ENCODE peak calls at places on chromosome 18, in five cellular contexts. O, D, S, U and B are unnamed samples.

GRCh38 chr18:79964330-79965118 is at the start of gene HSBP1L1:
- DNase-seq in O (peak; percentile 75), D (no peak), S (no peak), U (peak; percentile 56), B (peak; percentile 91)

GRCh38 chr18:75455249-75456183 is 28.0 kb upstream of the SMIM21 start:
- DNase-seq in O (peak; percentile 49), D (no peak), S (no peak), U (no peak), B (peak; percentile 76)

GRCh38 chr18:27964811-27965210 is 212.1 kb downstream of the CDH2 start:
- DNase-seq in O (no peak), D (no peak), S (no peak), U (no peak), B (no peak)

GRCh38 chr18:13551305-13551603 is 175.1 kb downstream of the FAM210A start:
- DNase-seq in O (no peak), D (no peak), S (no peak), U (no peak), B (no peak)

GRCh38 chr18:77557030-77557429 is 307.4 kb downstream of the GALR1 start:
- DNase-seq in O (no peak), D (no peak), S (no peak), U (no peak), B (no peak)

GRCh38 chr18:64244571-64244970 is 95.7 kb upstream of the LINC00305 start:
- DNase-seq in O (peak; percentile 44), D (no peak), S (no peak), U (no peak), B (no peak)

GRCh38 chr18:40612356-40612755 is 1342.7 kb upstream of the PIK3C3 start:
- DNase-seq in O (no peak), D (no peak), S (no peak), U (no peak), B (no peak)

GRCh38 chr18:32893915-32894314 is 121.1 kb upstream of the KLHL14 start:
- DNase-seq in O (no peak), D (no peak), S (no peak), U (no peak), B (no peak)

GRCh38 chr18:48339692-48340091 is 69.5 kb downstream of the ZBTB7C start:
- DNase-seq in O (no peak), D (no peak), S (no peak), U (no peak), B (no peak)

GRCh38 chr18:33123852-33124251 is 316.7 kb downstream of the CCDC178 start:
- DNase-seq in O (no peak), D (no peak), S (no peak), U (no peak), B (no peak)

GRCh38 chr18:75937306-75937705 is 509.8 kb upstream of the SMIM21 start:
- DNase-seq in O (no peak), D (no peak), S (no peak), U (no peak), B (no peak)

GRCh38 chr18:44740000-44740399 is 59.3 kb downstream of the SETBP1 start:
- DNase-seq in O (no peak), D (no peak), S (no peak), U (no peak), B (no peak)

GRCh38 chr18:30987479-30988241 is 54.9 kb downstream of the DSC3 start:
- DNase-seq in O (no peak), D (no peak), S (no peak), U (peak; percentile 73), B (no peak)

GRCh38 chr18:26436176-26437031 is 111.9 kb downstream of the KCTD1 start:
- DNase-seq in O (no peak), D (no peak), S (no peak), U (no peak), B (no peak)

GRCh38 chr18:21047116-21047515 is 64.5 kb downstream of the ROCK1 start:
- DNase-seq in O (no peak), D (no peak), S (no peak), U (no peak), B (no peak)

GRCh38 chr18:10481831-10482230 is 27.4 kb downstream of the APCDD1 start:
- DNase-seq in O (no peak), D (no peak), S (no peak), U (no peak), B (no peak)

GRCh38 chr18:63832470-63832869 is 55.0 kb upstream of the SERPINB2 start:
- DNase-seq in O (no peak), D (no peak), S (no peak), U (no peak), B (no peak)

GRCh38 chr18:7482342-7482741 is 84.8 kb upstream of the PTPRM start:
- DNase-seq in O (no peak), D (no peak), S (no peak), U (no peak), B (no peak)

GRCh38 chr18:57164401-57164800 is 17.5 kb downstream of the BOD1L2 start:
- DNase-seq in O (no peak), D (no peak), S (no peak), U (no peak), B (no peak)

GRCh38 chr18:32026491-32027086 is 8.0 kb downstream of the RNF125 start:
- DNase-seq in O (no peak), D (no peak), S (no peak), U (no peak), B (no peak)

GRCh38 chr18:44123743-44124142 is 556.9 kb upstream of the SETBP1 start:
- DNase-seq in O (no peak), D (no peak), S (no peak), U (no peak), B (no peak)

GRCh38 chr18:32092422-32093105 is 890 bp downstream of the RNF138 start:
- DNase-seq in O (peak; percentile 98), D (peak; percentile 97), S (peak; percentile 98), U (peak; percentile 99), B (peak; percentile 100)

GRCh38 chr18:39500320-39500719 is 1934.7 kb upstream of the CELF4 start:
- DNase-seq in O (no peak), D (no peak), S (no peak), U (no peak), B (no peak)

GRCh38 chr18:77320960-77321559 is 71.4 kb downstream of the GALR1 start:
- DNase-seq in O (no peak), D (no peak), S (peak; percentile 31), U (no peak), B (no peak)

DNA sequence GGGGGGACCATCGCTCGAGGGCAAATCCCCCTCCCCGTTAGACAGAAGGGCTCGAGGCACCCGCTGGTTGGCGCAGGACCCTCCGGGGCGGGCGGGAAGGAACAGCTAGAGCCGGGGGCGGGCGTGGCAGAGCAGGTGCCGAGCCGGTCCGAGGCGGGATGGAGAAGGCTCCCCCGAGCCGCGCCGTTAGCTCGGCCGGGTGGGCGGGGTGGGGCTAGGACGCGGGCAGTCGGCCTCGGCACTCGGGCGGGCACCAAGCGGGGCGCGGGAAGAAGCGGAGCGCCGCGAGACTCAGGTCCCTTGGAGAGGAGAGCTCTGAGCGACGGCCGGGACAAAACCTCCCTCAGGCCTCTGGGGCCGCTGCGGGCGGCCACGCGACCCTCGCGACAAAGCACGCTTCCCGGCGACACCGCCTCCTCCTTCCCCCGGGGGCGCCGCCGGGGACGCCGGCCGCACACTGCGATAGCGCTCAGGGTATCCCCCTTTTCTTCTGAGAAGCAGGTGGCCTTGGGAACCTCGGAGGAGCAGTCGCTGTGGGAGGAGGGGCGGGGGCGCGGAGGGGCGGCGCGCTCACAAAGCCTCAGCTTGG is 694 bp downstream of the FHOD3 start:
- DNase-seq in O (peak; percentile 60), D (no peak), S (no peak), U (no peak), B (peak; percentile 80)
- H3K27ac ChIP-seq in O (no peak overlapping the region), D (peak overlapping the region; percentile 73), S (peak overlapping the region; percentile 87), U (peak overlapping the region; percentile 23), B (peak overlapping the region; percentile 88)

DNA sequence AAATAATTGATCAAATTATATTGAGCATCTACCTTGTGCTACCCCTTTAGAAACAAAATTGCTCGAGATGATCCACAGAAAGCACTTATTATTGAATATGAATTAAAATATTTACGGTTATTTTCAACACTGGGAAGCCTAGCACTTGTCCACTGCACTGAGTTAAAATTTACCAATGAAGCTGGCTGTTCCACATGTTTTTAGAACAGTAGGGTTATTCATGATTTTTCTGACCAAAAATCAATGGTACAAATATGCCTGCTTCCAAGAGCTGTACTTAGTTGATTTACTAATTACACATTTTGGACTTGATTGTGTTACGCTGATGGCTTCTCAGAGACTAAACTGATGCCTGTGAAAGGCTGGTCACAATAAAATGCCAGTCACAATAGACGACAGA is 39.4 kb downstream of the HDHD2 start:
- DNase-seq in O (no peak), D (no peak), S (no peak), U (no peak), B (no peak)
- H3K4me1 ChIP-seq in O (no peaks in the 10 kb centered on the region), D (no peaks in the 10 kb centered on the region), S (peaks cover 21% of the 10 kb centered on the region), U (no peaks in the 10 kb centered on the region), B (no peaks in the 10 kb centered on the region)

DNA sequence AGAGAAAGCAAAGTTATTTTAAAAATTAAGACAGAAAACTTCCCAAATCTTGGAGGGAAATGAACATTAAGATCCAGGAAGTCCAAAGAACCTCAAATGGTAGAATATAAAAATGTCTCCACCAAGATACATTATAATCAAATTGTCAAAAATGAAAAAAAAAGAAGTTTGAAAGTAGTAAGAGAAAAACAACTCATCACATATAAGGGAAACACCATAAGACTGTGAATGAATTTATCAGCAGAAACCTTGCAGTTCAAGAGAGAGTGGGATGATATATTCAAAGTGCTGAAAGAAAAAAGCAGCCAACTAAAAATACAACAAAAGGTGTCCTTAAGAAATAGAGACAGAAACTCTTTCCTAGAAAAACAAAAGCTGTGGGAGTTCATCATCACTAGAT is 73.0 kb downstream of the L3MBTL4 start:
- DNase-seq in O (no peak), D (no peak), S (no peak), U (no peak), B (no peak)
- H3K9me3 ChIP-seq in O (no peaks in the 10 kb centered on the region), D (no peaks in the 10 kb centered on the region), S (no peaks in the 10 kb centered on the region), U (no peaks in the 10 kb centered on the region), B (peaks cover 4% of the 10 kb centered on the region)

DNA sequence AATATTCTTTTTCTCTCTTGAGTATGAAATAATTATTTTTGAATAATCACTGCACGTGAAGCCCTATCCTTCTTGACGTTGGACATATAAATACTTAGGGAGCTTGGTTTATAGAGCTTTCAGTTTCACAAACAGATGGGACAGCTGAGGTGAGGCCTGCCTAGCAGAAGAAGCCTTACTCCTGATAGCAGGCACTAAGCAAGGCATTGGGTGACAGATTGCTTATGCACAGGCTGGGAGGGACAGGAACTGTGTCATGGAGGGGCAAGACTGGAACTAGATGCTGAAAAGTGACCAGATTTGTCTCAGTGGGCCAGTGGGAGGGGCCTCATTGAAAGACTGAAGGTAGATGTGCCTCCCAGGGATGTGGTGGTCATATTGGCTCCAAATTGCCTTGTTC is 220.8 kb downstream of the NEDD4L start:
- DNase-seq in O (no peak), D (no peak), S (no peak), U (no peak), B (no peak)
- H3K27ac ChIP-seq in O (no peak overlapping the region), D (no peak overlapping the region), S (peak overlapping the region; percentile 91), U (peak overlapping the region; percentile 48), B (no peak overlapping the region)

GRCh38 chr18:62788891-62789290 is 73.5 kb downstream of the PHLPP1 start:
- DNase-seq in O (no peak), D (no peak), S (no peak), U (peak; percentile 54), B (no peak)
- H3K4me1 ChIP-seq in O (peaks cover 25% of the 10 kb centered on the region), D (no peaks in the 10 kb centered on the region), S (peaks cover 9% of the 10 kb centered on the region), U (no peaks in the 10 kb centered on the region), B (no peaks in the 10 kb centered on the region)